ENCODE peak calls at places on chromosomes 3 and 15, in eight cellular contexts. One of them, this sample, is unnamed.

GRCh38 chr15:95604634-95605036 is 725.9 kb upstream of the NR2F2 start:
- DNase-seq in HTR-8/SVneo: no peak
- DNase-seq in choroid plexus epithelial cell: peak
- DNase-seq in amniotic epithelial cell: peak
- DNase-seq in putamen: peak
- DNase-seq in activated CD8-positive, alpha-beta memory T cell treated with anti-CD3 and anti-CD28 coated beads, Interleukin-2, amount 50 U/mL, for 4 hours: no peak
- DNase-seq in non-pigmented ciliary epithelial cell: no peak
- DNase-seq in breast epithelium: no peak
- DNase-seq in this sample: no peak

GRCh38 chr15:64146885-64147681 is 4.4 kb upstream of the SNX22 start:
- DNase-seq in HTR-8/SVneo: no peak
- DNase-seq in choroid plexus epithelial cell: peak
- DNase-seq in amniotic epithelial cell: no peak
- DNase-seq in putamen: no peak
- DNase-seq in activated CD8-positive, alpha-beta memory T cell treated with anti-CD3 and anti-CD28 coated beads, Interleukin-2, amount 50 U/mL, for 4 hours: no peak
- DNase-seq in non-pigmented ciliary epithelial cell: no peak
- DNase-seq in breast epithelium: no peak
- DNase-seq in this sample: no peak

GRCh38 chr15:86021281-86022264 is 58.1 kb upstream of the AGBL1 start:
- DNase-seq in HTR-8/SVneo: peak
- DNase-seq in choroid plexus epithelial cell: no peak
- DNase-seq in amniotic epithelial cell: peak
- DNase-seq in putamen: no peak
- DNase-seq in activated CD8-positive, alpha-beta memory T cell treated with anti-CD3 and anti-CD28 coated beads, Interleukin-2, amount 50 U/mL, for 4 hours: no peak
- DNase-seq in non-pigmented ciliary epithelial cell: no peak
- DNase-seq in breast epithelium: no peak
- DNase-seq in this sample: no peak

GRCh38 chr3:60064210-60065178 is 1014.7 kb upstream of the CFAP20DC start:
- DNase-seq in HTR-8/SVneo: no peak
- DNase-seq in choroid plexus epithelial cell: peak
- DNase-seq in amniotic epithelial cell: no peak
- DNase-seq in putamen: no peak
- DNase-seq in activated CD8-positive, alpha-beta memory T cell treated with anti-CD3 and anti-CD28 coated beads, Interleukin-2, amount 50 U/mL, for 4 hours: no peak
- DNase-seq in non-pigmented ciliary epithelial cell: peak
- DNase-seq in breast epithelium: no peak
- DNase-seq in this sample: no peak

GRCh38 chr3:51519848-51520247 is 18.7 kb upstream of the RAD54L2 start:
- DNase-seq in HTR-8/SVneo: no peak
- DNase-seq in choroid plexus epithelial cell: no peak
- DNase-seq in amniotic epithelial cell: no peak
- DNase-seq in putamen: no peak
- DNase-seq in activated CD8-positive, alpha-beta memory T cell treated with anti-CD3 and anti-CD28 coated beads, Interleukin-2, amount 50 U/mL, for 4 hours: no peak
- DNase-seq in non-pigmented ciliary epithelial cell: no peak
- DNase-seq in breast epithelium: no peak
- DNase-seq in this sample: no peak

GRCh38 chr3:27681249-27681748 is 40.8 kb downstream of the EOMES start:
- DNase-seq in HTR-8/SVneo: peak
- DNase-seq in choroid plexus epithelial cell: peak
- DNase-seq in amniotic epithelial cell: peak
- DNase-seq in putamen: peak
- DNase-seq in activated CD8-positive, alpha-beta memory T cell treated with anti-CD3 and anti-CD28 coated beads, Interleukin-2, amount 50 U/mL, for 4 hours: peak
- DNase-seq in non-pigmented ciliary epithelial cell: peak
- DNase-seq in breast epithelium: no peak
- DNase-seq in this sample: no peak

GRCh38 chr3:102036015-102036414 is 186.7 kb downstream of the NFKBIZ start:
- DNase-seq in HTR-8/SVneo: no peak
- DNase-seq in choroid plexus epithelial cell: no peak
- DNase-seq in amniotic epithelial cell: no peak
- DNase-seq in putamen: no peak
- DNase-seq in activated CD8-positive, alpha-beta memory T cell treated with anti-CD3 and anti-CD28 coated beads, Interleukin-2, amount 50 U/mL, for 4 hours: no peak
- DNase-seq in non-pigmented ciliary epithelial cell: no peak
- DNase-seq in breast epithelium: no peak
- DNase-seq in this sample: no peak

GRCh38 chr3:52471371-52472238 is 16.2 kb downstream of the NISCH start:
- DNase-seq in HTR-8/SVneo: peak
- DNase-seq in choroid plexus epithelial cell: peak
- DNase-seq in amniotic epithelial cell: peak
- DNase-seq in putamen: peak
- DNase-seq in activated CD8-positive, alpha-beta memory T cell treated with anti-CD3 and anti-CD28 coated beads, Interleukin-2, amount 50 U/mL, for 4 hours: no peak
- DNase-seq in non-pigmented ciliary epithelial cell: no peak
- DNase-seq in breast epithelium: peak
- DNase-seq in this sample: peak

This sample was measured in tibial nerve.